ENCODE peak calls at places on chromosomes 2 and 18, in five cellular contexts. N is epithelial cell of esophagus, H is NAMALWA, B is NCI-H226, C is stomach. U is an unnamed sample.
A peak's percentile ranks its signal among the peaks of the same experiment; 100 is the strongest.

GRCh38 chr2:6772366-6772710 is 93.4 kb downstream of the CMPK2 start:
- DNase-seq in N (peak; percentile 6), H (no peak), B (no peak), C (no peak), U (no peak)

GRCh38 chr2:1132328-1132964 is 181.8 kb downstream of the SNTG2 start:
- DNase-seq in N (no peak), H (no peak), B (no peak), C (no peak), U (peak; percentile 64)

GRCh38 chr2:232324778-232325177 is 53.8 kb upstream of the ALPP start:
- DNase-seq in N (no peak), H (no peak), B (no peak), C (no peak), U (no peak)

GRCh38 chr2:3491306-3491705 is 28.0 kb downstream of the ADI1 start:
- DNase-seq in N (no peak), H (no peak), B (no peak), C (no peak), U (no peak)

GRCh38 chr18:79962835-79963657 is 1.4 kb upstream of the HSBP1L1 start:
- DNase-seq in N (no peak), H (no peak), B (no peak), C (no peak), U (no peak)

GRCh38 chr2:164554487-164554886 is 66.8 kb downstream of the GRB14 start:
- DNase-seq in N (no peak), H (no peak), B (no peak), C (no peak), U (no peak)

GRCh38 chr2:59746291-59746690 is 807.2 kb downstream of the BCL11A start:
- DNase-seq in N (no peak), H (no peak), B (no peak), C (no peak), U (no peak)

GRCh38 chr2:233209117-233209977 is 42.1 kb upstream of the ATG16L1 start:
- DNase-seq in N (peak; percentile 56), H (no peak), B (peak; percentile 86), C (no peak), U (no peak)

GRCh38 chr2:213678437-213679218 is 394.4 kb downstream of the SPAG16 start:
- DNase-seq in N (no peak), H (no peak), B (no peak), C (no peak), U (no peak)

GRCh38 chr2:127054996-127055785 is 51.8 kb downstream of the BIN1 start:
- DNase-seq in N (no peak), H (no peak), B (no peak), C (no peak), U (no peak)

GRCh38 chr2:219335373-219335786 is 2.8 kb upstream of the RESP18 start:
- DNase-seq in N (peak; percentile 50), H (no peak), B (peak; percentile 40), C (no peak), U (no peak)

GRCh38 chr2:201882353-201883095 is 76.2 kb downstream of the CDK15 start:
- DNase-seq in N (no peak), H (peak; percentile 72), B (no peak), C (no peak), U (peak; percentile 54)

GRCh38 chr2:64540615-64541014 is 16.5 kb downstream of the AFTPH start:
- DNase-seq in N (no peak), H (no peak), B (no peak), C (no peak), U (no peak)

GRCh38 chr2:86336350-86337234 is 834 bp downstream of the REEP1 start:
- DNase-seq in N (no peak), H (no peak), B (no peak), C (no peak), U (no peak)

GRCh38 chr2:172357442-172357841 is 69.9 kb upstream of the ITGA6 start:
- DNase-seq in N (no peak), H (no peak), B (no peak), C (no peak), U (no peak)

GRCh38 chr18:70221156-70221910 is 15.8 kb upstream of the RTTN start:
- DNase-seq in N (no peak), H (no peak), B (no peak), C (no peak), U (peak; percentile 65)

GRCh38 chr18:61606759-61607158 is 273.5 kb downstream of the CDH20 start:
- DNase-seq in N (peak; percentile 97), H (no peak), B (peak; percentile 83), C (peak; percentile 40), U (no peak)

GRCh38 chr2:218387369-218388194 is 5.5 kb downstream of the SLC11A1 start:
- DNase-seq in N (peak; percentile 84), H (peak; percentile 20), B (no peak), C (peak; percentile 66), U (peak; percentile 41)

GRCh38 chr2:121596221-121597080 is 52.8 kb downstream of the CLASP1 start:
- DNase-seq in N (peak; percentile 49), H (peak; percentile 93), B (peak; percentile 30), C (no peak), U (no peak)

GRCh38 chr2:196995757-196996314 is 69.3 kb upstream of the PGAP1 start:
- DNase-seq in N (no peak), H (no peak), B (no peak), C (no peak), U (no peak)